ENCODE peak calls at places on chromosome 21, in four cellular contexts. I is HL-60, S is GM12878, Z is GM12891. E is an unnamed sample.
A peak's percentile ranks its signal among the peaks of the same experiment; 100 is the strongest.

GRCh38 chr21:45264146-45264918 is 23.4 kb downstream of the POFUT2 start:
- DNase-seq in I (no peak), S (no peak), Z (no peak), E (no peak)

GRCh38 chr21:23699402-23699801 is 1907.9 kb downstream of the MRPL39 start:
- DNase-seq in S (no peak), Z (no peak), I (no peak), E (no peak)

GRCh38 chr21:40548134-40548533 is 298.8 kb downstream of the DSCAM start:
- DNase-seq in Z (no peak), I (no peak), S (no peak), E (no peak)

GRCh38 chr21:30168086-30168485 is 1.5 kb upstream of the CLDN17 start:
- DNase-seq in Z (no peak), I (no peak), S (no peak), E (no peak)

GRCh38 chr21:18549214-18549905 is 145.8 kb upstream of the TMPRSS15 start:
- DNase-seq in Z (no peak), S (no peak), I (no peak), E (no peak)

GRCh38 chr21:44914176-44914874 is 6.4 kb downstream of the ITGB2 start:
- DNase-seq in S (no peak), Z (no peak), I (peak; percentile 90), E (no peak)

GRCh38 chr21:45995686-45996179 is 14.2 kb downstream of the COL6A1 start:
- DNase-seq in Z (no peak), S (no peak), I (no peak), E (no peak)

GRCh38 chr21:18467715-18468114 is 64.1 kb upstream of the TMPRSS15 start:
- DNase-seq in S (no peak), I (no peak), Z (no peak), E (no peak)

GRCh38 chr21:18840239-18840638 is 436.7 kb upstream of the TMPRSS15 start:
- DNase-seq in Z (no peak), S (no peak), I (no peak), E (peak; percentile 5)

GRCh38 chr21:14071902-14072734 is 138.6 kb downstream of the LIPI start:
- DNase-seq in Z (no peak), I (no peak), S (no peak), E (no peak)

GRCh38 chr21:18716578-18717138 is 313.1 kb upstream of the TMPRSS15 start:
- DNase-seq in S (no peak), I (no peak), Z (no peak), E (no peak)

GRCh38 chr21:31901342-31901741 is 28.5 kb downstream of the HUNK start:
- DNase-seq in S (no peak), I (no peak), Z (no peak), E (no peak)

GRCh38 chr21:41170442-41170841 is 2.5 kb downstream of the BACE2 start:
- DNase-seq in Z (peak; percentile 35), I (no peak), S (no peak), E (peak; percentile 45)

GRCh38 chr21:44024895-44025353 is 12.8 kb downstream of the TRAPPC10 start:
- DNase-seq in S (no peak), I (peak; percentile 54), Z (no peak), E (peak; percentile 48)

GRCh38 chr21:23853796-23854379 is 1753.4 kb downstream of the MRPL39 start:
- DNase-seq in S (no peak), Z (peak; percentile 3), I (no peak), E (peak; percentile 16)

GRCh38 chr21:15240846-15241245 is 176.0 kb upstream of the NRIP1 start:
- DNase-seq in Z (no peak), S (no peak), I (no peak), E (no peak)
- TF ChIP-seq SPI1 in Z (no peak), S (no peak), I (no peak), E (no peak)

GRCh38 chr21:35311985-35312384 is 262.9 kb upstream of the RUNX1 start:
- DNase-seq in Z (no peak), S (no peak), I (no peak), E (no peak)
- TF ChIP-seq SPI1 in Z (peak; percentile 18), S (no peak), I (no peak), E (no peak)

GRCh38 chr21:37072988-37073416 is at the start of the genes PIGP and TTC3:
- DNase-seq in S (peak; percentile 70), I (peak; percentile 84), Z (peak; percentile 84), E (peak; percentile 100)
- TF ChIP-seq SPI1 in S (no peak), I (peak; percentile 16), Z (peak; percentile 4), E (peak; percentile 44)

GRCh38 chr21:28086861-28087581 is 905.7 kb downstream of the LTN1 start:
- DNase-seq in Z (no peak), I (no peak), S (no peak), E (no peak)
- TF ChIP-seq SPI1 in Z (peak; percentile 71), I (peak; percentile 6), S (peak; percentile 21), E (no peak)

GRCh38 chr21:21187579-21187978 is 189.4 kb downstream of the NCAM2 start:
- DNase-seq in I (no peak), S (no peak), Z (no peak), E (peak; percentile 46)
- TF ChIP-seq SPI1 in I (no peak), S (no peak), Z (no peak), E (no peak)

GRCh38 chr21:38241029-38241740 is 15.6 kb upstream of the KCNJ15 start:
- DNase-seq in S (no peak), I (no peak), Z (no peak), E (no peak)
- TF ChIP-seq SPI1 in S (no peak), I (no peak), Z (no peak), E (no peak)

GRCh38 chr21:35026617-35027557 is 22.2 kb downstream of the RUNX1 start:
- DNase-seq in S (no peak), Z (peak; percentile 48), I (peak; percentile 71), E (peak; percentile 99)
- TF ChIP-seq SPI1 in S (no peak), Z (peak; percentile 31), I (peak; percentile 41), E (peak; percentile 75)